ENCODE peak calls at places on chromosomes 13 and 19, in five cellular contexts. One of them, this sample, is unnamed.

GRCh38 chr13:99614465-99614885 is 113.2 kb downstream of the TM9SF2 start:
- DNase-seq in lung: no peak
- DNase-seq in IMR-90: no peak
- DNase-seq in NT2/D1: no peak
- DNase-seq in breast epithelium: peak; percentile 47
- DNase-seq in this sample: no peak

GRCh38 chr19:39506944-39507714 is 7.8 kb upstream of the SELENOV start:
- DNase-seq in breast epithelium: no peak
- DNase-seq in IMR-90: peak; percentile 67
- DNase-seq in lung: no peak
- DNase-seq in NT2/D1: peak; percentile 40
- DNase-seq in this sample: no peak

GRCh38 chr13:25980255-25980654 is 71.6 kb downstream of the SHISA2 start:
- DNase-seq in breast epithelium: no peak
- DNase-seq in NT2/D1: peak; percentile 60
- DNase-seq in IMR-90: peak; percentile 3
- DNase-seq in lung: no peak
- DNase-seq in this sample: no peak

GRCh38 chr13:21066946-21067345 is 5.6 kb upstream of the LATS2 start:
- DNase-seq in NT2/D1: no peak
- DNase-seq in breast epithelium: no peak
- DNase-seq in lung: no peak
- DNase-seq in IMR-90: no peak
- DNase-seq in this sample: no peak

GRCh38 chr19:40300668-40301067 is 15.5 kb upstream of the AKT2 start:
- DNase-seq in breast epithelium: no peak
- DNase-seq in IMR-90: no peak
- DNase-seq in NT2/D1: no peak
- DNase-seq in lung: no peak
- DNase-seq in this sample: no peak

GRCh38 chr13:27852491-27852890 is 60.2 kb downstream of the GSX1 start:
- DNase-seq in NT2/D1: no peak
- DNase-seq in IMR-90: no peak
- DNase-seq in breast epithelium: no peak
- DNase-seq in lung: no peak
- DNase-seq in this sample: no peak

GRCh38 chr13:32476892-32477291 is 49.0 kb upstream of the N4BP2L1 start:
- DNase-seq in NT2/D1: no peak
- DNase-seq in breast epithelium: no peak
- DNase-seq in lung: no peak
- DNase-seq in IMR-90: no peak
- DNase-seq in this sample: no peak

GRCh38 chr19:1690570-1691307 is 38.3 kb upstream of the TCF3 start:
- DNase-seq in breast epithelium: no peak
- DNase-seq in lung: peak; percentile 40
- DNase-seq in NT2/D1: peak; percentile 38
- DNase-seq in IMR-90: no peak
- DNase-seq in this sample: no peak

GRCh38 chr19:7953060-7953459 is 9.6 kb upstream of the TIMM44 start:
- DNase-seq in breast epithelium: no peak
- DNase-seq in IMR-90: peak; percentile 21
- DNase-seq in NT2/D1: no peak
- DNase-seq in lung: no peak
- DNase-seq in this sample: no peak

GRCh38 chr19:14381689-14382474 is 638 bp downstream of the ADGRE5 start:
- DNase-seq in IMR-90: peak; percentile 20
- DNase-seq in breast epithelium: no peak
- DNase-seq in NT2/D1: no peak
- DNase-seq in lung: peak; percentile 65
- DNase-seq in this sample: no peak

GRCh38 chr13:89281331-89281730 is 1610.2 kb downstream of the SLITRK5 start:
- DNase-seq in NT2/D1: no peak
- DNase-seq in IMR-90: no peak
- DNase-seq in breast epithelium: no peak
- DNase-seq in lung: no peak
- DNase-seq in this sample: no peak

GRCh38 chr19:13100031-13100588 is 2.5 kb downstream of the LYL1 start:
- DNase-seq in lung: no peak
- DNase-seq in IMR-90: no peak
- DNase-seq in NT2/D1: no peak
- DNase-seq in breast epithelium: no peak
- DNase-seq in this sample: no peak

GRCh38 chr13:23551213-23552008 is 18.8 kb upstream of the TNFRSF19 start:
- DNase-seq in breast epithelium: no peak
- DNase-seq in NT2/D1: no peak
- DNase-seq in lung: no peak
- DNase-seq in IMR-90: no peak
- DNase-seq in this sample: no peak

GRCh38 chr19:48495391-48495790 is 16.2 kb downstream of the LMTK3 start:
- DNase-seq in NT2/D1: no peak
- DNase-seq in breast epithelium: no peak
- DNase-seq in lung: no peak
- DNase-seq in IMR-90: no peak
- DNase-seq in this sample: no peak

GRCh38 chr19:41698746-41699230 is 9.6 kb upstream of the CEACAM5 start:
- DNase-seq in lung: no peak
- DNase-seq in breast epithelium: no peak
- DNase-seq in IMR-90: no peak
- DNase-seq in NT2/D1: no peak
- DNase-seq in this sample: no peak

GRCh38 chr19:29001922-29002247 is 211.1 kb downstream of the UQCRFS1 start:
- DNase-seq in lung: no peak
- DNase-seq in NT2/D1: no peak
- DNase-seq in breast epithelium: no peak
- DNase-seq in IMR-90: no peak
- DNase-seq in this sample: no peak

GRCh38 chr19:44732235-44733014 is 16.1 kb upstream of the BCL3 start:
- DNase-seq in breast epithelium: no peak
- DNase-seq in NT2/D1: no peak
- DNase-seq in lung: no peak
- DNase-seq in IMR-90: no peak
- DNase-seq in this sample: no peak

GRCh38 chr19:53772943-53773342 is 51.2 kb downstream of the NLRP12 start:
- DNase-seq in lung: peak; percentile 53
- DNase-seq in IMR-90: peak; percentile 47
- DNase-seq in breast epithelium: peak; percentile 21
- DNase-seq in NT2/D1: peak; percentile 42
- DNase-seq in this sample: peak; percentile 82

GRCh38 chr19:54436561-54437229 is 12.3 kb upstream of the LENG8 start:
- DNase-seq in breast epithelium: no peak
- DNase-seq in lung: no peak
- DNase-seq in NT2/D1: no peak
- DNase-seq in IMR-90: no peak
- DNase-seq in this sample: no peak

GRCh38 chr13:93476175-93476574 is 249.6 kb downstream of the GPC6 start:
- DNase-seq in breast epithelium: no peak
- DNase-seq in lung: no peak
- DNase-seq in IMR-90: peak; percentile 91
- DNase-seq in NT2/D1: no peak
- DNase-seq in this sample: no peak

GRCh38 chr19:43554317-43554895 is 20.9 kb downstream of the XRCC1 start:
- DNase-seq in IMR-90: no peak
- DNase-seq in breast epithelium: no peak
- DNase-seq in lung: no peak
- DNase-seq in NT2/D1: no peak
- DNase-seq in this sample: no peak

GRCh38 chr13:28531195-28531955 is 36.4 kb upstream of the FLT1 start:
- DNase-seq in lung: no peak
- DNase-seq in IMR-90: peak; percentile 30
- DNase-seq in breast epithelium: no peak
- DNase-seq in NT2/D1: no peak
- DNase-seq in this sample: no peak

GRCh38 chr13:110334841-110335490 is 27.9 kb downstream of the COL4A2 start:
- DNase-seq in IMR-90: no peak
- DNase-seq in NT2/D1: no peak
- DNase-seq in breast epithelium: no peak
- DNase-seq in lung: no peak
- DNase-seq in this sample: no peak

GRCh38 chr19:51422053-51422448 is 4.6 kb upstream of the SIGLEC10 start:
- DNase-seq in IMR-90: peak; percentile 59
- DNase-seq in breast epithelium: peak; percentile 26
- DNase-seq in NT2/D1: peak; percentile 72
- DNase-seq in lung: peak; percentile 86
- DNase-seq in this sample: peak; percentile 56

GRCh38 chr13:21734961-21735360 is 64.1 kb downstream of the FGF9 start:
- DNase-seq in IMR-90: no peak
- DNase-seq in lung: peak; percentile 13
- DNase-seq in NT2/D1: no peak
- DNase-seq in breast epithelium: no peak
- DNase-seq in this sample: no peak

GRCh38 chr13:29140277-29140676 is 320.1 kb downstream of the MTUS2 start:
- DNase-seq in breast epithelium: no peak
- DNase-seq in IMR-90: no peak
- DNase-seq in NT2/D1: no peak
- DNase-seq in lung: no peak
- DNase-seq in this sample: no peak

GRCh38 chr19:49017666-49018351 is 918 bp upstream of the LHB start:
- DNase-seq in lung: peak; percentile 39
- DNase-seq in NT2/D1: no peak
- DNase-seq in breast epithelium: no peak
- DNase-seq in IMR-90: peak; percentile 45
- DNase-seq in this sample: no peak

GRCh38 chr13:99842379-99842778 is 129.2 kb downstream of the ZIC5 start:
- DNase-seq in lung: no peak
- DNase-seq in NT2/D1: no peak
- DNase-seq in IMR-90: no peak
- DNase-seq in breast epithelium: no peak
- DNase-seq in this sample: no peak

GRCh38 chr19:2686347-2686746 is 16.1 kb downstream of the GNG7 start:
- DNase-seq in IMR-90: no peak
- DNase-seq in breast epithelium: no peak
- DNase-seq in lung: no peak
- DNase-seq in NT2/D1: no peak
- DNase-seq in this sample: no peak

GRCh38 chr13:111926501-111927180 is 140.3 kb upstream of the SOX1 start:
- DNase-seq in lung: no peak
- DNase-seq in NT2/D1: no peak
- DNase-seq in IMR-90: no peak
- DNase-seq in breast epithelium: no peak
- DNase-seq in this sample: no peak

GRCh38 chr19:48510421-48511268 is 990 bp downstream of the LMTK3 start:
- DNase-seq in breast epithelium: peak; percentile 60
- DNase-seq in NT2/D1: no peak
- DNase-seq in IMR-90: peak; percentile 39
- DNase-seq in lung: peak; percentile 67
- DNase-seq in this sample: peak; percentile 76

GRCh38 chr19:58336820-58337219 is 10.0 kb downstream of the ZSCAN22 start:
- DNase-seq in breast epithelium: no peak
- DNase-seq in lung: no peak
- DNase-seq in IMR-90: no peak
- DNase-seq in NT2/D1: no peak
- DNase-seq in this sample: no peak

GRCh38 chr19:20558011-20558410 is 7.6 kb downstream of the ZNF737 start:
- DNase-seq in IMR-90: no peak
- DNase-seq in NT2/D1: peak; percentile 18
- DNase-seq in breast epithelium: no peak
- DNase-seq in lung: no peak
- DNase-seq in this sample: no peak
- H3K9me3 ChIP-seq in IMR-90: peaks cover 51% of the 10 kb centered on the region
- H3K9me3 ChIP-seq in NT2/D1: peaks cover 81% of the 10 kb centered on the region
- H3K9me3 ChIP-seq in breast epithelium: peaks cover 65% of the 10 kb centered on the region
- H3K9me3 ChIP-seq in lung: peaks cover 7% of the 10 kb centered on the region
- H3K9me3 ChIP-seq in this sample: peaks cover 96% of the 10 kb centered on the region

GRCh38 chr13:33514362-33514761 is 228.8 kb upstream of the STARD13 start:
- DNase-seq in lung: no peak
- DNase-seq in IMR-90: no peak
- DNase-seq in breast epithelium: no peak
- DNase-seq in NT2/D1: no peak
- DNase-seq in this sample: no peak

GRCh38 chr13:33512880-33513554 is 227.5 kb upstream of the STARD13 start:
- DNase-seq in IMR-90: peak; percentile 62
- DNase-seq in lung: no peak
- DNase-seq in NT2/D1: no peak
- DNase-seq in breast epithelium: no peak
- DNase-seq in this sample: no peak

GRCh38 chr13:33519561-33520479 is 234.3 kb upstream of the STARD13 start:
- DNase-seq in lung: no peak
- DNase-seq in NT2/D1: no peak
- DNase-seq in breast epithelium: peak; percentile 49
- DNase-seq in IMR-90: peak; percentile 94
- DNase-seq in this sample: no peak

GRCh38 chr13:33520480-33520839 is 234.9 kb upstream of the STARD13 start:
- DNase-seq in NT2/D1: no peak
- DNase-seq in IMR-90: no peak
- DNase-seq in breast epithelium: no peak
- DNase-seq in lung: no peak
- DNase-seq in this sample: no peak

GRCh38 chr13:33518442-33518841 is 232.9 kb upstream of the STARD13 start:
- DNase-seq in IMR-90: no peak
- DNase-seq in lung: no peak
- DNase-seq in NT2/D1: no peak
- DNase-seq in breast epithelium: no peak
- DNase-seq in this sample: no peak
- H3K9me3 ChIP-seq in IMR-90: no peaks in the 10 kb centered on the region
- H3K9me3 ChIP-seq in lung: no peaks in the 10 kb centered on the region
- H3K9me3 ChIP-seq in NT2/D1: no peaks in the 10 kb centered on the region
- H3K9me3 ChIP-seq in breast epithelium: no peaks in the 10 kb centered on the region
- H3K9me3 ChIP-seq in this sample: no peaks in the 10 kb centered on the region

DNA sequence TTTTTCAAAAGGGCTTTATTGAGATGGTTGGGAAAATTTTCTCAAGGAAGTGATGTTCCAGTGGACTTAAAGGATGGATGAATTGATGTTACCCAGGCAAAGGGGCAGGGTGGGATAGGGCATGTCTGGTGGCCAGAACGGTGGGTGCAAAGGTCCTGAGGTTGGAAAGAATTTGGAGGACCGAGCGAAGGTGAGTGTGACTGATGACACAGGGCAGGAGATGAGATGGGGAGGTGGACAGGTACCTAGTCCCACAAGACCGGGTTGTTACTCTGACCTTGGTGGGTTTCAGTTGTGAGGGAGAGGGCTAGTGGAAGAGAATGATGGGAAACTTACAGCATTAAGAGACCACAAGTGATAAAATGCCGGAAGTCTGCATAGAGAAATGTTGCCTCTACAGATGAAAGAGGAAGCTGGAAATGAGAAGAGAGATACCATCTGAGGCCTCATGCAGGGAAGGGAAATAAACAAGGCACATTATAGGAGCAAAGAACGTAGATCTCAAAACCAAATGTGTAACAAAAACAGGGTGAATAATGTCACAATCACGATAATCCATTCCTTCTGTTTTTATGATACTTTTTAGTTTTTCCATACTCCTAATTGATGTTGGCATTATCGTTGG is 4.5 kb downstream of the ADGRE1 start:
- DNase-seq in lung: no peak
- DNase-seq in NT2/D1: no peak
- DNase-seq in breast epithelium: no peak
- DNase-seq in IMR-90: no peak
- DNase-seq in this sample: no peak
- H3K9me3 ChIP-seq in lung: no peaks in the 10 kb centered on the region
- H3K9me3 ChIP-seq in NT2/D1: peaks cover 8% of the 10 kb centered on the region
- H3K9me3 ChIP-seq in breast epithelium: peaks cover 26% of the 10 kb centered on the region
- H3K9me3 ChIP-seq in IMR-90: peaks cover 18% of the 10 kb centered on the region
- H3K9me3 ChIP-seq in this sample: peaks cover 45% of the 10 kb centered on the region

DNA sequence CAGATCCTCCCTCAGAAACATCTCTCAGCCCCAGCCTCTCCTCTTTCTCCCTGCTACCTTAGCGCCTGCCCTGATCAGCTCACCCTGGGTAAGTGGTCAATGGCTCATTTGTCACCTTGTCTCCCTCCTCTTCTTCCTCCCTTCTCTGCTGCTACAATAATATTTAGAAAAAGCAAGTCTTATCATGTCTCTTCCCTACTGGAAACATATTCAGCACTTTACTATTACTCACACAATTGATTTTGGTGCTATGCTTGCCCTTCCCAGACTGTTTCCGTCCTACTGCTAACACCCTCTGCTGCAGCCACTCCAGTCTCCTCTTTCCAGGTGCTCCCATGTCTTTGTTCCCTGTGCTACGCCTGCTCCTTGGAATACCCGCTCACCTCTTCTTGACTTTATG is 35.8 kb downstream of the ESD start:
- DNase-seq in NT2/D1: no peak
- DNase-seq in breast epithelium: no peak
- DNase-seq in IMR-90: no peak
- DNase-seq in lung: no peak
- DNase-seq in this sample: no peak
- H3K9me3 ChIP-seq in NT2/D1: no peaks in the 10 kb centered on the region
- H3K9me3 ChIP-seq in breast epithelium: no peaks in the 10 kb centered on the region
- H3K9me3 ChIP-seq in IMR-90: no peaks in the 10 kb centered on the region
- H3K9me3 ChIP-seq in lung: no peaks in the 10 kb centered on the region
- H3K9me3 ChIP-seq in this sample: no peaks in the 10 kb centered on the region